ENCODE peak calls at places on chromosomes 16 and 17, in nine cellular contexts. One of them, this sample, is unnamed.

GRCh38 chr16:58128721-58129096 is 472 bp downstream of the CFAP20 start:
- DNase-seq in RKO: peak
- DNase-seq in caudate nucleus: no peak
- DNase-seq in effector memory CD4-positive, alpha-beta T cell: peak
- DNase-seq in epithelial cell of esophagus: no peak
- DNase-seq in ELR: peak
- DNase-seq in fibroblast of pulmonary artery: no peak
- DNase-seq in activated T-helper 1 cell treated with anti-CD3 and anti-CD28 coated beads, Interleukin-2, amount 50 U/mL, for 16 hours: no peak
- DNase-seq in stimulated activated naive CD4-positive, alpha-beta T cell treated with Interleukin-2 at 50 U/mL for 16 hours: peak
- DNase-seq in this sample: no peak

GRCh38 chr17:75260679-75261335 is 599 bp downstream of the GGA3 start:
- DNase-seq in RKO: peak
- DNase-seq in caudate nucleus: no peak
- DNase-seq in effector memory CD4-positive, alpha-beta T cell: peak
- DNase-seq in epithelial cell of esophagus: peak
- DNase-seq in ELR: peak
- DNase-seq in fibroblast of pulmonary artery: no peak
- DNase-seq in activated T-helper 1 cell treated with anti-CD3 and anti-CD28 coated beads, Interleukin-2, amount 50 U/mL, for 16 hours: no peak
- DNase-seq in stimulated activated naive CD4-positive, alpha-beta T cell treated with Interleukin-2 at 50 U/mL for 16 hours: peak
- DNase-seq in this sample: no peak

GRCh38 chr17:13429201-13429600 is 172.5 kb downstream of the HS3ST3A1 start:
- DNase-seq in RKO: no peak
- DNase-seq in caudate nucleus: no peak
- DNase-seq in effector memory CD4-positive, alpha-beta T cell: no peak
- DNase-seq in epithelial cell of esophagus: no peak
- DNase-seq in ELR: peak
- DNase-seq in fibroblast of pulmonary artery: peak
- DNase-seq in activated T-helper 1 cell treated with anti-CD3 and anti-CD28 coated beads, Interleukin-2, amount 50 U/mL, for 16 hours: no peak
- DNase-seq in stimulated activated naive CD4-positive, alpha-beta T cell treated with Interleukin-2 at 50 U/mL for 16 hours: no peak
- DNase-seq in this sample: peak

GRCh38 chr16:83930730-83931500 is 22.1 kb upstream of the OSGIN1 start:
- DNase-seq in RKO: no peak
- DNase-seq in caudate nucleus: no peak
- DNase-seq in effector memory CD4-positive, alpha-beta T cell: no peak
- DNase-seq in epithelial cell of esophagus: no peak
- DNase-seq in ELR: no peak
- DNase-seq in fibroblast of pulmonary artery: no peak
- DNase-seq in activated T-helper 1 cell treated with anti-CD3 and anti-CD28 coated beads, Interleukin-2, amount 50 U/mL, for 16 hours: no peak
- DNase-seq in stimulated activated naive CD4-positive, alpha-beta T cell treated with Interleukin-2 at 50 U/mL for 16 hours: no peak
- DNase-seq in this sample: no peak

GRCh38 chr17:57697891-57698708 is 47.0 kb downstream of the CCDC182 start:
- DNase-seq in RKO: no peak
- DNase-seq in caudate nucleus: no peak
- DNase-seq in effector memory CD4-positive, alpha-beta T cell: no peak
- DNase-seq in epithelial cell of esophagus: peak
- DNase-seq in ELR: no peak
- DNase-seq in fibroblast of pulmonary artery: no peak
- DNase-seq in activated T-helper 1 cell treated with anti-CD3 and anti-CD28 coated beads, Interleukin-2, amount 50 U/mL, for 16 hours: no peak
- DNase-seq in stimulated activated naive CD4-positive, alpha-beta T cell treated with Interleukin-2 at 50 U/mL for 16 hours: peak
- DNase-seq in this sample: no peak

GRCh38 chr16:5451641-5452040 is 354.0 kb upstream of the EEF2KMT start:
- DNase-seq in RKO: no peak
- DNase-seq in caudate nucleus: no peak
- DNase-seq in effector memory CD4-positive, alpha-beta T cell: no peak
- DNase-seq in epithelial cell of esophagus: no peak
- DNase-seq in ELR: no peak
- DNase-seq in fibroblast of pulmonary artery: no peak
- DNase-seq in activated T-helper 1 cell treated with anti-CD3 and anti-CD28 coated beads, Interleukin-2, amount 50 U/mL, for 16 hours: no peak
- DNase-seq in stimulated activated naive CD4-positive, alpha-beta T cell treated with Interleukin-2 at 50 U/mL for 16 hours: no peak
- DNase-seq in this sample: no peak

GRCh38 chr17:53032861-53033271 is 789.9 kb upstream of the KIF2B start:
- DNase-seq in RKO: peak
- DNase-seq in caudate nucleus: no peak
- DNase-seq in effector memory CD4-positive, alpha-beta T cell: no peak
- DNase-seq in epithelial cell of esophagus: peak
- DNase-seq in ELR: peak
- DNase-seq in fibroblast of pulmonary artery: peak
- DNase-seq in activated T-helper 1 cell treated with anti-CD3 and anti-CD28 coated beads, Interleukin-2, amount 50 U/mL, for 16 hours: no peak
- DNase-seq in stimulated activated naive CD4-positive, alpha-beta T cell treated with Interleukin-2 at 50 U/mL for 16 hours: no peak
- DNase-seq in this sample: no peak

GRCh38 chr17:42798011-42798382 is 507 bp downstream of the COA3 start:
- DNase-seq in RKO: no peak
- DNase-seq in caudate nucleus: no peak
- DNase-seq in effector memory CD4-positive, alpha-beta T cell: no peak
- DNase-seq in epithelial cell of esophagus: no peak
- DNase-seq in ELR: peak
- DNase-seq in fibroblast of pulmonary artery: no peak
- DNase-seq in activated T-helper 1 cell treated with anti-CD3 and anti-CD28 coated beads, Interleukin-2, amount 50 U/mL, for 16 hours: no peak
- DNase-seq in stimulated activated naive CD4-positive, alpha-beta T cell treated with Interleukin-2 at 50 U/mL for 16 hours: no peak
- DNase-seq in this sample: no peak

GRCh38 chr16:49250689-49251088 is 30.9 kb downstream of the CBLN1 start:
- DNase-seq in RKO: no peak
- DNase-seq in caudate nucleus: no peak
- DNase-seq in effector memory CD4-positive, alpha-beta T cell: no peak
- DNase-seq in epithelial cell of esophagus: no peak
- DNase-seq in ELR: no peak
- DNase-seq in fibroblast of pulmonary artery: no peak
- DNase-seq in activated T-helper 1 cell treated with anti-CD3 and anti-CD28 coated beads, Interleukin-2, amount 50 U/mL, for 16 hours: no peak
- DNase-seq in stimulated activated naive CD4-positive, alpha-beta T cell treated with Interleukin-2 at 50 U/mL for 16 hours: no peak
- DNase-seq in this sample: no peak

GRCh38 chr16:200388-200787 is 20.1 kb downstream of the HBQ1 start:
- DNase-seq in RKO: peak
- DNase-seq in caudate nucleus: no peak
- DNase-seq in effector memory CD4-positive, alpha-beta T cell: no peak
- DNase-seq in epithelial cell of esophagus: peak
- DNase-seq in ELR: peak
- DNase-seq in fibroblast of pulmonary artery: peak
- DNase-seq in activated T-helper 1 cell treated with anti-CD3 and anti-CD28 coated beads, Interleukin-2, amount 50 U/mL, for 16 hours: no peak
- DNase-seq in stimulated activated naive CD4-positive, alpha-beta T cell treated with Interleukin-2 at 50 U/mL for 16 hours: no peak
- DNase-seq in this sample: no peak